ENCODE peak calls at places on chromosomes 2 and 18, in eight cellular contexts. L, T, M, V, J, E, Q and Z are unnamed samples.

GRCh38 chr2:72367530-72368225 is 220.0 kb upstream of the CYP26B1 start:
- DNase-seq in L (peak; percentile 72), M (no peak), V (peak; percentile 16), Q (no peak), T (no peak), J (peak; percentile 96), E (peak; percentile 77), Z (peak; percentile 99)

GRCh38 chr2:8848328-8849100 is 11.1 kb upstream of the KIDINS220 start:
- DNase-seq in L (no peak), T (no peak), J (no peak), M (no peak), V (no peak), Q (no peak), E (no peak), Z (peak; percentile 15)

GRCh38 chr18:45619826-45620201 is 4.5 kb downstream of the SLC14A2 start:
- DNase-seq in T (no peak), E (no peak), J (no peak), V (no peak), M (no peak), Q (no peak), L (no peak), Z (no peak)

GRCh38 chr18:21739604-21740473 is 753 bp upstream of the MIB1 start:
- DNase-seq in Q (no peak), J (no peak), V (peak; percentile 24), L (no peak), M (no peak), E (no peak), T (peak; percentile 72), Z (no peak)

GRCh38 chr2:69450735-69451416 is 13.6 kb upstream of the NFU1 start:
- DNase-seq in L (no peak), M (no peak), V (no peak), Q (no peak), E (no peak), T (no peak), J (no peak), Z (no peak)

GRCh38 chr2:118294063-118294462 is 205.8 kb downstream of the INSIG2 start:
- DNase-seq in Q (no peak), V (no peak), M (no peak), E (no peak), L (no peak), J (no peak), T (peak; percentile 31), Z (no peak)

GRCh38 chr18:75132931-75133525 is 75.9 kb downstream of the PTGR3 start:
- DNase-seq in J (no peak), L (no peak), T (no peak), M (no peak), Q (no peak), V (no peak), E (no peak), Z (no peak)

GRCh38 chr2:195533771-195534642 is 123.0 kb upstream of the SLC39A10 start:
- DNase-seq in V (no peak), M (peak; percentile 20), L (no peak), E (no peak), Q (no peak), T (peak; percentile 83), J (peak; percentile 73), Z (peak; percentile 82)

GRCh38 chr18:39618265-39619003 is 2052.8 kb upstream of the CELF4 start:
- DNase-seq in M (no peak), Q (no peak), J (no peak), V (no peak), L (no peak), T (no peak), E (no peak), Z (no peak)

GRCh38 chr2:232322560-232323327 is 55.8 kb upstream of the ALPP start:
- DNase-seq in T (peak; percentile 3), L (no peak), M (no peak), V (no peak), Q (no peak), E (no peak), J (no peak), Z (peak; percentile 80)